ENCODE peak calls at places on chromosomes 1 and 21, in six cellular contexts. N is AG04449, I is RWPE1, D is kidney epithelial cell, P is Peyer's patch, L is lower lobe of right lung. Y is an unnamed sample.

GRCh38 chr1:43834280-43835140 is 99.1 kb upstream of the ARTN start:
- DNase-seq in D (no peak), I (no peak), N (peak; percentile 28), P (no peak), L (peak; percentile 61), Y (no peak)

GRCh38 chr1:6001992-6002576 is 9.9 kb upstream of the NPHP4 start:
- DNase-seq in N (no peak), P (peak; percentile 48), L (peak; percentile 39), D (no peak), I (peak; percentile 28), Y (no peak)

GRCh38 chr21:44862869-44863685 is 10.4 kb downstream of the PTTG1IP start:
- DNase-seq in L (no peak), I (no peak), P (peak; percentile 37), N (no peak), D (no peak), Y (no peak)

GRCh38 chr1:110210604-110211502 is 739 bp downstream of the KCNC4 start:
- DNase-seq in D (no peak), I (peak; percentile 35), N (no peak), L (peak; percentile 79), P (peak; percentile 77), Y (peak; percentile 61)

GRCh38 chr1:192660613-192661012 is 24.7 kb downstream of the RGS13 start:
- DNase-seq in L (no peak), I (no peak), P (no peak), N (no peak), D (no peak), Y (no peak)

GRCh38 chr1:160374701-160375443 is 8.0 kb downstream of the NHLH1 start:
- DNase-seq in I (no peak), L (no peak), D (no peak), N (no peak), P (no peak), Y (no peak)

GRCh38 chr1:164771001-164771550 is 212.1 kb downstream of the PBX1 start:
- DNase-seq in N (no peak), P (no peak), D (no peak), I (no peak), L (no peak), Y (no peak)

GRCh38 chr1:212946872-212947271 is 3.5 kb upstream of the VASH2 start:
- DNase-seq in L (no peak), I (no peak), P (no peak), D (no peak), N (no peak), Y (no peak)

GRCh38 chr1:183885142-183885735 is 80.3 kb downstream of the RGL1 start:
- DNase-seq in P (no peak), N (no peak), D (no peak), I (no peak), L (no peak), Y (no peak)

GRCh38 chr1:212712451-212713303 is 13.0 kb upstream of the BATF3 start:
- DNase-seq in L (no peak), D (no peak), P (no peak), I (no peak), N (peak; percentile 56), Y (no peak)

GRCh38 chr21:36552458-36552800 is 72.5 kb upstream of the CLDN14 start:
- DNase-seq in I (no peak), P (no peak), D (no peak), L (no peak), N (no peak), Y (no peak)

GRCh38 chr1:87329051-87329755 is 523 bp downstream of the LMO4 start:
- DNase-seq in N (no peak), D (no peak), P (peak; percentile 75), I (peak; percentile 30), L (peak; percentile 65), Y (peak; percentile 65)

GRCh38 chr1:221644176-221644510 is 97.7 kb downstream of the DUSP10 start:
- DNase-seq in P (no peak), L (no peak), D (no peak), I (no peak), N (no peak), Y (no peak)

GRCh38 chr1:209601809-209602657 is 18.5 kb downstream of the CAMK1G start:
- DNase-seq in N (no peak), L (no peak), I (peak; percentile 69), D (no peak), P (no peak), Y (no peak)

GRCh38 chr1:247574236-247574635 is 13.9 kb upstream of the OR2G2 start:
- DNase-seq in I (no peak), D (no peak), P (no peak), L (no peak), N (no peak), Y (no peak)

GRCh38 chr1:78009836-78010235 is 5.1 kb downstream of the DNAJB4 start:
- DNase-seq in L (no peak), N (no peak), D (no peak), I (no peak), P (no peak), Y (no peak)

GRCh38 chr1:239765163-239765562 is 326.5 kb upstream of the FMN2 start:
- DNase-seq in P (no peak), I (no peak), D (no peak), L (no peak), N (no peak), Y (no peak)

GRCh38 chr1:103616362-103616761 is 865 bp upstream of the AMY2A start:
- DNase-seq in N (no peak), L (peak; percentile 9), I (no peak), P (no peak), D (no peak), Y (no peak)

GRCh38 chr21:33821580-33822322 is 93.9 kb downstream of the ATP5PO start:
- DNase-seq in N (no peak), I (no peak), L (no peak), P (no peak), D (no peak), Y (no peak)
- TF ChIP-seq CTCF in N (no peak), I (no peak), L (no peak), P (no peak), D (no peak), Y (no peak)

GRCh38 chr1:207321045-207321789 is at the start of gene CD55:
- DNase-seq in N (no peak), P (peak; percentile 95), D (peak; percentile 93), I (peak; percentile 97), L (peak; percentile 99), Y (peak; percentile 92)
- TF ChIP-seq CTCF in N (peak; percentile 27), P (peak; percentile 42), D (no peak), I (peak; percentile 35), L (no peak), Y (peak; percentile 41)

GRCh38 chr1:15820478-15820877 is 13.0 kb upstream of the UQCRHL start:
- DNase-seq in P (no peak), L (no peak), D (no peak), N (no peak), I (no peak), Y (no peak)
- TF ChIP-seq CTCF in P (no peak), L (no peak), D (no peak), N (no peak), I (no peak), Y (no peak)

DNA sequence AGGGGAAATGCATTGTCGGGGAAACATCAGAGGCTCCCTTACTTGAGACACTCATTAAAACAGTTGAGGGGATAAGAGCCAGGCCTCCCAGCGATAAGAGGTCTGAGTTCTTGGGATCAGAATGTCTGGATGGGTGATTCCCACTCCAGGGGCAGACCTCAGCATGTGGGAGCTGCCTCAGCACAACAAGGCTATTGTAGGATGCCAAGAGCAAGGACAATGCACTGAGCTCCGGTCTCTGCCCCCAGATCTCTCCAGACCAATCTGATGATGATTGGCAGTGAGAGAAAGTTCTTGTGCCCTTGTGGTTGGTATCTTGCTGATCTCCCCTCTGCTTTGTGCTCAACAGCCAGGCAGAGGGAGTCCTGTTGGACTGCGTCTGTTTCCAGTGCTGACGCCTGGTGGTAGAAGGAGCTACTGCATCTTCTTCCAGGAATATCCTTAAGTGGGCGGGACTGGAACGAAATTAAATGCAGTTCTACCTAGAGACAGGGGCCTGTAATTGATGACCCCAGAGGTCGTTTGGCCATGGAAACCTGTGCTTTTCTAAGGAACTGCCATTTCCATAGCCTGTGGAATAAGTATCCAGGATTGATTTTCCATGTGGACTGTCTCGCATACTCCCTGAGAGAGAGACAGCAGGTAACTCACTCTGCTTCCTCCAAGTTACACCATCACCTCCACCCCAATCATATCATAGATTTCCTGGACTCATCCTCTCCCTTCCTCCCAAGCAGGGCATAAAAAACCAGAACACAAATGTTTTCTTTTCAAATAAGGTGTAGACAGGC is 6.7 kb upstream of the ACKR1 start:
- DNase-seq in N (peak; percentile 12), P (peak; percentile 55), D (no peak), I (peak; percentile 62), L (peak; percentile 56), Y (peak; percentile 59)
- TF ChIP-seq CTCF in N (peak; percentile 91), P (peak; percentile 76), D (peak; percentile 78), I (peak; percentile 89), L (peak; percentile 87), Y (peak; percentile 78)

Y was measured in GM13977.